ENCODE peak calls at places on chromosome 13, in five cellular contexts. Y is left kidney, G is left colon, A is OCI-LY7, O is C1 segment of cervical spinal cord. Q is an unnamed sample.

GRCh38 chr13:21039097-21039800 is 22.1 kb downstream of the LATS2 start:
- DNase-seq in Y (no peak), G (no peak), A (peak), O (no peak), Q (no peak)

GRCh38 chr13:113457510-113457909 is 4.2 kb upstream of the ADPRHL1 start:
- DNase-seq in Y (no peak), G (no peak), A (no peak), O (no peak), Q (no peak)

GRCh38 chr13:102913924-102914628 is 68.2 kb downstream of the ERCC5 start:
- DNase-seq in Y (no peak), G (no peak), A (no peak), O (peak), Q (no peak)

GRCh38 chr13:21673592-21674270 is 2.9 kb downstream of the FGF9 start:
- DNase-seq in Y (peak), G (no peak), A (peak), O (no peak), Q (peak)

GRCh38 chr13:27489456-27489855 is 39.1 kb upstream of the MTIF3 start:
- DNase-seq in Y (no peak), G (no peak), A (no peak), O (no peak), Q (no peak)

GRCh38 chr13:95452376-95452775 is 100.1 kb upstream of the CLDN10 start:
- DNase-seq in Y (no peak), G (no peak), A (no peak), O (no peak), Q (no peak)

GRCh38 chr13:57123660-57124059 is 17.1 kb upstream of the PRR20A start:
- DNase-seq in Y (peak), G (no peak), A (no peak), O (peak), Q (no peak)

GRCh38 chr13:93235258-93236015 is 8.8 kb downstream of the GPC6 start:
- DNase-seq in Y (no peak), G (no peak), A (no peak), O (no peak), Q (no peak)

GRCh38 chr13:39603424-39603947 is 493 bp upstream of the LHFPL6 start:
- DNase-seq in Y (no peak), G (no peak), A (no peak), O (no peak), Q (no peak)

GRCh38 chr13:34078334-34078999 is 260.5 kb downstream of the RFC3 start:
- DNase-seq in Y (no peak), G (no peak), A (peak), O (no peak), Q (no peak)

GRCh38 chr13:80338781-80339577 is 1.9 kb downstream of the SPRY2 start:
- DNase-seq in Y (peak), G (peak), A (no peak), O (peak), Q (peak)

GRCh38 chr13:111893071-111893606 is 173.8 kb upstream of the SOX1 start:
- DNase-seq in Y (peak), G (no peak), A (no peak), O (no peak), Q (no peak)

GRCh38 chr13:73018336-73018735 is 40.5 kb upstream of the KLF5 start:
- DNase-seq in Y (no peak), G (no peak), A (no peak), O (no peak), Q (no peak)

GRCh38 chr13:25971499-25972145 is 80.2 kb downstream of the SHISA2 start:
- DNase-seq in Y (peak), G (no peak), A (no peak), O (no peak), Q (no peak)

GRCh38 chr13:31056650-31057275 is 104.9 kb downstream of the HSPH1 start:
- DNase-seq in Y (peak), G (no peak), A (no peak), O (no peak), Q (no peak)

GRCh38 chr13:112688560-112689497 is 1.0 kb upstream of the ATP11A start:
- DNase-seq in Y (no peak), G (no peak), A (peak), O (peak), Q (peak)

GRCh38 chr13:69243366-69243765 is 864.3 kb upstream of the ATXN8OS start:
- DNase-seq in Y (no peak), G (no peak), A (no peak), O (no peak), Q (no peak)

GRCh38 chr13:110474713-110475112 is 86.8 kb downstream of the RAB20 start:
- DNase-seq in Y (no peak), G (no peak), A (no peak), O (no peak), Q (no peak)

GRCh38 chr13:21579754-21580316 is 24.1 kb downstream of the MICU2 start:
- DNase-seq in Y (no peak), G (no peak), A (peak), O (no peak), Q (peak)

GRCh38 chr13:86692291-86692690 is 893.1 kb upstream of the SLITRK6 start:
- DNase-seq in Y (no peak), G (no peak), A (no peak), O (no peak), Q (no peak)

GRCh38 chr13:73000027-73000674 is 58.7 kb upstream of the KLF5 start:
- DNase-seq in Y (no peak), G (no peak), A (peak), O (no peak), Q (no peak)

GRCh38 chr13:52711277-52711676 is 28.3 kb downstream of the CNMD start:
- DNase-seq in Y (no peak), G (no peak), A (no peak), O (no peak), Q (no peak)

GRCh38 chr13:71417205-71417604 is 449.8 kb downstream of the DACH1 start:
- DNase-seq in Y (no peak), G (no peak), A (no peak), O (no peak), Q (no peak)

GRCh38 chr13:110506859-110507566 is 54.5 kb downstream of the RAB20 start:
- DNase-seq in Y (no peak), G (peak), A (no peak), O (no peak), Q (no peak)

GRCh38 chr13:28655566-28655965 is 3.4 kb upstream of the POMP start:
- DNase-seq in Y (no peak), G (no peak), A (no peak), O (no peak), Q (no peak)

GRCh38 chr13:59750860-59751259 is 412.9 kb downstream of the DIAPH3 start:
- DNase-seq in Y (peak), G (no peak), A (no peak), O (peak), Q (no peak)

GRCh38 chr13:66940113-66940512 is 290.0 kb downstream of the PCDH9 start:
- DNase-seq in Y (no peak), G (no peak), A (no peak), O (no peak), Q (no peak)

GRCh38 chr13:49667773-49668172 is 23.5 kb downstream of the EBPL start:
- DNase-seq in Y (no peak), G (no peak), A (no peak), O (no peak), Q (no peak)

GRCh38 chr13:24745516-24745860 is 18.5 kb upstream of the RNF17 start:
- DNase-seq in Y (no peak), G (no peak), A (no peak), O (no peak), Q (no peak)

GRCh38 chr13:95641961-95642621 is 2.4 kb downstream of the DZIP1 start:
- DNase-seq in Y (peak), G (no peak), A (no peak), O (no peak), Q (no peak)

GRCh38 chr13:107339209-107339608 is 771.3 kb upstream of the ARGLU1 start:
- DNase-seq in Y (no peak), G (no peak), A (no peak), O (no peak), Q (no peak)

GRCh38 chr13:92823059-92823458 is 403.5 kb upstream of the GPC6 start:
- DNase-seq in Y (no peak), G (no peak), A (no peak), O (no peak), Q (no peak)

GRCh38 chr13:29676535-29676934 is 81.0 kb upstream of the SLC7A1 start:
- DNase-seq in Y (no peak), G (no peak), A (no peak), O (no peak), Q (no peak)

GRCh38 chr13:95492044-95492801 is 60.3 kb upstream of the CLDN10 start:
- DNase-seq in Y (no peak), G (peak), A (no peak), O (no peak), Q (no peak)

GRCh38 chr13:29688193-29688592 is 92.7 kb upstream of the SLC7A1 start:
- DNase-seq in Y (no peak), G (no peak), A (no peak), O (no peak), Q (no peak)

Q was measured in immature natural killer cell.